ENCODE peak calls at places on chromosomes 6 and 20, in five cellular contexts. C, S, R, G and A are unnamed samples.

GRCh38 chr20:17650816-17651760 is 31.0 kb downstream of the RRBP1 start:
- DNase-seq in R (no peak), C (no peak), S (no peak), G (peak; percentile 53), A (no peak)

GRCh38 chr6:154572592-154572991 is 62.1 kb upstream of the CNKSR3 start:
- DNase-seq in C (no peak), S (no peak), R (no peak), G (no peak), A (no peak)

GRCh38 chr6:155455766-155456165 is at the start of gene NOX3:
- DNase-seq in C (no peak), R (no peak), G (no peak), S (no peak), A (no peak)

GRCh38 chr6:32967151-32968091 is 973 bp upstream of the BRD2 start:
- DNase-seq in C (no peak), R (no peak), G (peak; percentile 57), S (peak; percentile 77), A (peak; percentile 32)

GRCh38 chr6:305371-306206 is 13.3 kb downstream of the DUSP22 start:
- DNase-seq in G (no peak), C (no peak), R (no peak), S (no peak), A (no peak)

GRCh38 chr6:144675231-144675861 is 390.2 kb downstream of the UTRN start:
- DNase-seq in C (peak; percentile 95), R (no peak), G (peak; percentile 72), S (peak; percentile 53), A (no peak)

GRCh38 chr20:40982415-40983145 is 46.0 kb upstream of the TOP1 start:
- DNase-seq in S (no peak), R (no peak), G (no peak), C (no peak), A (no peak)

GRCh38 chr6:82076855-82077254 is 170.7 kb downstream of the IBTK start:
- DNase-seq in G (no peak), R (no peak), C (no peak), S (peak; percentile 13), A (no peak)

GRCh38 chr6:149863846-149864577 is at the start of gene LRP11:
- DNase-seq in S (peak; percentile 76), G (peak; percentile 85), R (peak; percentile 74), C (peak; percentile 46), A (peak; percentile 72)

GRCh38 chr6:163831736-163832135 is 417.2 kb downstream of the QKI start:
- DNase-seq in R (no peak), C (no peak), S (no peak), G (no peak), A (no peak)

GRCh38 chr6:144265390-144265789 is 19.7 kb upstream of the UTRN start:
- DNase-seq in G (peak; percentile 86), C (no peak), S (peak; percentile 78), R (no peak), A (no peak)

GRCh38 chr6:54681987-54682386 is 164.6 kb upstream of the FAM83B start:
- DNase-seq in C (no peak), G (peak; percentile 88), R (no peak), S (peak; percentile 70), A (no peak)

GRCh38 chr6:146287691-146288369 is 255.8 kb upstream of the RAB32 start:
- DNase-seq in C (no peak), S (no peak), G (peak; percentile 91), R (no peak), A (no peak)

GRCh38 chr6:6856538-6857523 is 250.9 kb upstream of the RREB1 start:
- DNase-seq in R (no peak), G (peak; percentile 64), C (no peak), S (peak; percentile 13), A (no peak)

GRCh38 chr6:7566031-7566556 is 23.9 kb upstream of the SNRNP48 start:
- DNase-seq in C (no peak), G (no peak), S (peak; percentile 47), R (no peak), A (no peak)

GRCh38 chr20:54438166-54438565 is 37.2 kb upstream of the DOK5 start:
- DNase-seq in S (no peak), G (no peak), C (no peak), R (no peak), A (no peak)

GRCh38 chr6:104407957-104408356 is 451.8 kb downstream of the HACE1 start:
- DNase-seq in C (no peak), G (no peak), R (no peak), S (no peak), A (peak; percentile 10)

GRCh38 chr6:73042892-73043291 is 182.4 kb downstream of the KHDC1L start:
- DNase-seq in C (no peak), G (peak; percentile 30), S (no peak), R (no peak), A (no peak)

GRCh38 chr20:44134897-44135810 is 51.8 kb downstream of the JPH2 start:
- DNase-seq in S (no peak), R (no peak), G (no peak), C (no peak), A (no peak)